ENCODE peak calls at places on chromosomes 5 and 9, in ten cellular contexts. Y is NCI-H146; N is HT1080; J is HTR-8/SVneo; Z is tibial nerve; G is spleen; R is T47D; H is stimulated activated CD4-positive, alpha-beta T cell treated with anti-CD3 and anti-CD28 coated beads, Interleukin-4, amount 100 ng/mL, for 24 hours; O is fibroblast of the aortic adventitia; P is stimulated activated CD8-positive, alpha-beta memory T cell treated with anti-CD3 and anti-CD28 coated beads, Interleukin-12 subunit alpha, Interleukin-12 subunit beta, amount 100 ng/mL, for 1 hour. C is an unnamed sample.

GRCh38 chr5:142516732-142517131 is 169.2 kb downstream of the FGF1 start:
- DNase-seq in N (no peak), J (no peak), Y (no peak), H (no peak), P (no peak), O (no peak), Z (no peak), R (no peak), G (no peak), C (no peak)

GRCh38 chr9:113620377-113621161 is 157.0 kb downstream of the RGS3 start:
- DNase-seq in P (no peak), R (peak), H (no peak), N (peak), G (peak), Z (peak), Y (peak), J (peak), O (peak), C (peak)

GRCh38 chr5:116442095-116442534 is 132.5 kb downstream of the SEMA6A start:
- DNase-seq in J (peak), R (peak), O (peak), H (no peak), N (peak), Z (no peak), P (no peak), G (no peak), Y (no peak), C (peak)

GRCh38 chr5:1431021-1431811 is 14.0 kb downstream of the SLC6A3 start:
- DNase-seq in G (peak), R (no peak), Z (no peak), H (no peak), P (no peak), N (no peak), Y (no peak), O (no peak), J (no peak), C (no peak)

GRCh38 chr9:126432659-126433058 is 106.0 kb downstream of the MVB12B start:
- DNase-seq in O (no peak), G (no peak), N (no peak), J (no peak), P (no peak), Y (no peak), R (no peak), H (no peak), Z (no peak), C (no peak)

GRCh38 chr5:124566875-124567450 is 179.5 kb downstream of the ZNF608 start:
- DNase-seq in H (no peak), Y (no peak), R (no peak), N (no peak), O (no peak), Z (no peak), P (no peak), G (no peak), J (no peak), C (no peak)

GRCh38 chr9:136048560-136049411 is 46.3 kb downstream of the NACC2 start:
- DNase-seq in G (no peak), N (no peak), Y (no peak), Z (no peak), R (no peak), J (no peak), P (no peak), O (no peak), H (no peak), C (no peak)

GRCh38 chr5:86688414-86688813 is 70.7 kb downstream of the COX7C start:
- DNase-seq in G (no peak), O (no peak), Y (no peak), J (no peak), P (no peak), H (no peak), R (no peak), N (no peak), Z (no peak), C (no peak)

GRCh38 chr5:169637085-169637855 is at the start of gene DOCK2:
- DNase-seq in R (no peak), N (no peak), O (no peak), G (peak), J (no peak), P (peak), Z (no peak), H (peak), Y (peak), C (no peak)

GRCh38 chr9:129981180-129981907 is 61.6 kb downstream of the FNBP1 start:
- DNase-seq in G (no peak), H (no peak), Z (no peak), N (no peak), Y (no peak), R (no peak), J (no peak), P (no peak), O (peak), C (peak)

GRCh38 chr9:78788101-78788500 is 491.2 kb downstream of the PSAT1 start:
- DNase-seq in G (no peak), N (peak), H (no peak), Y (no peak), R (no peak), J (no peak), Z (no peak), P (no peak), O (peak), C (no peak)

GRCh38 chr5:113281194-113281593 is 153.6 kb downstream of the TSSK1B start:
- DNase-seq in P (no peak), O (peak), J (no peak), G (no peak), H (no peak), Y (no peak), R (no peak), Z (no peak), N (no peak), C (no peak)

GRCh38 chr9:4640027-4640426 is 22.1 kb upstream of the PLPP6 start:
- DNase-seq in N (no peak), Y (peak), G (no peak), R (peak), P (peak), J (peak), O (peak), Z (no peak), H (peak), C (peak)

GRCh38 chr5:11588803-11589202 is 315.4 kb downstream of the CTNND2 start:
- DNase-seq in Z (no peak), R (no peak), P (no peak), H (no peak), N (no peak), G (no peak), O (no peak), Y (no peak), J (no peak), C (no peak)

GRCh38 chr9:6086006-6086655 is 70.7 kb upstream of the RANBP6 start:
- DNase-seq in P (no peak), R (no peak), O (no peak), G (no peak), H (no peak), J (no peak), N (peak), Z (no peak), Y (no peak), C (no peak)

GRCh38 chr9:21764736-21765245 is 37.6 kb upstream of the MTAP start:
- DNase-seq in R (no peak), O (peak), H (no peak), Y (no peak), G (no peak), P (no peak), J (no peak), N (no peak), Z (no peak), C (no peak)

GRCh38 chr5:72988769-72989168 is 32.9 kb downstream of the FCHO2 start:
- DNase-seq in Y (no peak), Z (no peak), P (no peak), R (no peak), H (no peak), G (no peak), J (no peak), N (peak), O (peak), C (no peak)

GRCh38 chr5:40754381-40755092 is 1.2 kb downstream of the TTC33 start:
- DNase-seq in G (no peak), J (peak), R (peak), N (no peak), Y (no peak), H (no peak), P (no peak), O (peak), Z (no peak), C (no peak)

GRCh38 chr5:13227520-13227919 is 717.0 kb downstream of the DNAH5 start:
- DNase-seq in N (no peak), G (no peak), Z (no peak), J (no peak), O (peak), H (no peak), Y (no peak), P (no peak), R (no peak), C (no peak)

GRCh38 chr5:1783214-1783551 is 16.5 kb downstream of the MRPL36 start:
- DNase-seq in Z (no peak), Y (no peak), H (no peak), P (no peak), G (peak), O (peak), J (no peak), N (no peak), R (no peak), C (no peak)

GRCh38 chr9:95458666-95459065 is 58.1 kb downstream of the PTCH1 start:
- DNase-seq in O (no peak), Y (no peak), Z (no peak), J (no peak), G (no peak), N (no peak), R (no peak), H (no peak), P (no peak), C (no peak)

GRCh38 chr5:65034029-65034781 is 265.5 kb downstream of the CWC27 start:
- DNase-seq in Y (peak), R (no peak), G (peak), J (no peak), Z (no peak), P (no peak), N (no peak), O (peak), H (no peak), C (peak)

GRCh38 chr5:10621837-10622236 is 58.0 kb downstream of the ANKRD33B start:
- DNase-seq in H (no peak), N (no peak), O (no peak), Z (no peak), R (no peak), J (no peak), P (no peak), Y (no peak), G (no peak), C (no peak)

GRCh38 chr9:101119206-101119819 is 90.8 kb downstream of the PLPPR1 start:
- DNase-seq in H (no peak), O (peak), P (no peak), G (no peak), Z (no peak), Y (peak), J (peak), R (peak), N (peak), C (peak)

GRCh38 chr5:93582677-93583524 is at the start of gene NR2F1:
- DNase-seq in J (peak), R (peak), Z (peak), O (peak), P (no peak), N (peak), G (no peak), H (no peak), Y (peak), C (peak)

GRCh38 chr5:1519631-1520141 is 4.1 kb downstream of the LPCAT1 start:
- DNase-seq in Z (peak), G (peak), O (no peak), N (no peak), P (no peak), J (no peak), R (no peak), Y (no peak), H (no peak), C (peak)

GRCh38 chr5:108567429-108567828 is 180.3 kb upstream of the FER start:
- DNase-seq in R (no peak), O (no peak), G (no peak), P (no peak), N (no peak), H (no peak), Z (no peak), Y (no peak), J (no peak), C (no peak)

GRCh38 chr5:131536211-131536826 is 98.7 kb downstream of the RAPGEF6 start:
- DNase-seq in H (no peak), N (peak), R (no peak), Z (no peak), Y (peak), J (no peak), P (no peak), G (no peak), O (peak), C (no peak)

GRCh38 chr5:80318212-80318611 is 1.6 kb upstream of the SPZ1 start:
- DNase-seq in Y (no peak), O (peak), R (no peak), Z (no peak), N (no peak), G (no peak), P (no peak), H (no peak), J (no peak), C (no peak)

GRCh38 chr5:59798862-59799667 is 94.5 kb downstream of the PDE4D start:
- DNase-seq in G (no peak), J (no peak), N (peak), O (no peak), Y (peak), Z (no peak), R (peak), P (no peak), H (no peak), C (peak)

GRCh38 chr9:111036068-111036789 is 2.0 kb downstream of the LPAR1 start:
- DNase-seq in G (peak), H (no peak), P (no peak), R (peak), N (no peak), O (peak), Z (peak), J (no peak), Y (no peak), C (peak)

GRCh38 chr9:96318921-96319560 is 17.1 kb upstream of the HSD17B3 start:
- DNase-seq in G (no peak), O (no peak), H (no peak), R (no peak), Y (no peak), Z (no peak), P (no peak), J (no peak), N (no peak), C (no peak)

GRCh38 chr9:110083866-110084265 is 124.1 kb downstream of the C9orf152 start:
- DNase-seq in G (no peak), O (no peak), N (no peak), Z (no peak), R (no peak), J (no peak), Y (no peak), H (no peak), P (no peak), C (no peak)